ENCODE peak calls at places on chromosome 5, in four cellular contexts. V is vagina, Q is uterus, R is transverse colon. U is an unnamed sample.

GRCh38 chr5:36403601-36404311 is 102.1 kb upstream of the RANBP3L start:
- DNase-seq in V (no peak), Q (peak; percentile 67), R (no peak), U (no peak)

GRCh38 chr5:36982146-36982545 is 105.6 kb downstream of the NIPBL start:
- DNase-seq in V (no peak), Q (no peak), R (no peak), U (no peak)

GRCh38 chr5:17113174-17113941 is 104.1 kb upstream of the BASP1 start:
- DNase-seq in V (no peak), Q (no peak), R (no peak), U (no peak)

GRCh38 chr5:113273949-113274348 is 160.8 kb downstream of the TSSK1B start:
- DNase-seq in V (no peak), Q (no peak), R (no peak), U (no peak)

GRCh38 chr5:72325566-72326297 is 5.6 kb downstream of the PTCD2 start:
- DNase-seq in V (no peak), Q (no peak), R (no peak), U (no peak)

GRCh38 chr5:15074651-15075050 is 203.1 kb upstream of the ANKH start:
- DNase-seq in V (no peak), Q (no peak), R (no peak), U (no peak)

GRCh38 chr5:98940586-98940985 is 11.8 kb upstream of the CHD1 start:
- DNase-seq in V (no peak), Q (no peak), R (no peak), U (no peak)

GRCh38 chr5:91840412-91840811 is 457.3 kb upstream of the ARRDC3 start:
- DNase-seq in V (no peak), Q (no peak), R (no peak), U (no peak)

GRCh38 chr5:157659886-157660660 is 7.8 kb upstream of the SOX30 start:
- DNase-seq in V (no peak), Q (no peak), R (no peak), U (no peak)

GRCh38 chr5:67459233-67459632 is 262.6 kb upstream of the CD180 start:
- DNase-seq in V (no peak), Q (no peak), R (no peak), U (no peak)

GRCh38 chr5:37668524-37669047 is 171.3 kb downstream of the GDNF start:
- DNase-seq in V (no peak), Q (peak; percentile 40), R (peak; percentile 41), U (peak; percentile 67)

DNA sequence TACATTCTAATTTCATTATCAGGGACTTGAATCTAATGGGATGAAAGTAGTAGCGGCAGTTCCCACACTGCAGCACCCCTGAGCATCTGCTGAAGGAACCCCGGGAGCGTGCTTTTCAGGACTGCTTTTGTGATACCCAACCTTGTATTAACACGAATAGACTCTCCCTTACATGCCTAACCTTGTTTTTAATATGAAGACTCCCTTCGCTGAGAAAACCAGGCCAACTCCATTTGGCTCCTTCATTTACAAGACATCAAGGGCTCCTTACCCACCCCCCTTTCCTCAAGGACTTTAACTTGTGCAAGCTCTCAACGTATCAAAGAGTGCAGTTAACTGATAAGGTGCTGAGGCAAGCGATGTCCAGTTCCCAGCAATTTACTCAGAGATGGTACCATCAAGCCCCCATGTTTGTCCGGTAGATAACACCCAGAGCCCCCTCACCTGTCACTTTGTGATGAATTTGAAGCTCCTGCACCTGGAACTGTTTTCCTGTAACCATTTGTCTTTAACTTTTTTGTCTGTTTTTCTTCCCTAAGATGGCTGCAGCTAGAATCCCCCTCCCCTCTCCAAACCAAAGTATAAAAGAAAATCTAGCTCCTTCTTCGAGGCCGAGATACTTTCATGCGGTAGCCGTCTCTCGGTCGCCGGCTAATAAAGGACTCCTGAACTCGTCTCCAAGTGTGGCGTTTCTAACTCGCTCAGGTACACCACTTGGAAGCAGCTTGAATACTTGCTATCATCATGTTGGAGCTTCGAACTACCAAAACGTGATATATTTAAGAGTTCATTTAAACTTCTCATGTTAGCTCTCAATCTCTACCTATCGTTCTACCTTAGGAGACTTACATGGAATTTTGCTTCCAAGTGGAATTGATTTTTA is 10.7 kb downstream of the HNRNPH1 start:
- DNase-seq in V (no peak), Q (no peak), R (no peak), U (no peak)
- TF ChIP-seq POLR2A in V (no peak), Q (no peak), R (no peak), U (no peak)

GRCh38 chr5:179698935-179699639 is at the start of gene CANX:
- DNase-seq in V (no peak), Q (no peak), R (no peak), U (no peak)
- TF ChIP-seq POLR2A in V (peak; percentile 53), Q (peak; percentile 91), R (peak; percentile 87), U (peak; percentile 89)

GRCh38 chr5:142481410-142481809 is 156.6 kb upstream of the SPRY4 start:
- DNase-seq in V (no peak), Q (no peak), R (no peak), U (no peak)

GRCh38 chr5:142484821-142485387 is 160.1 kb upstream of the SPRY4 start:
- DNase-seq in V (no peak), Q (no peak), R (no peak), U (no peak)

GRCh38 chr5:142479854-142480253 is 155.0 kb upstream of the SPRY4 start:
- DNase-seq in V (no peak), Q (no peak), R (no peak), U (no peak)

GRCh38 chr5:142479150-142479549 is 154.3 kb upstream of the SPRY4 start:
- DNase-seq in V (no peak), Q (no peak), R (no peak), U (no peak)

DNA sequence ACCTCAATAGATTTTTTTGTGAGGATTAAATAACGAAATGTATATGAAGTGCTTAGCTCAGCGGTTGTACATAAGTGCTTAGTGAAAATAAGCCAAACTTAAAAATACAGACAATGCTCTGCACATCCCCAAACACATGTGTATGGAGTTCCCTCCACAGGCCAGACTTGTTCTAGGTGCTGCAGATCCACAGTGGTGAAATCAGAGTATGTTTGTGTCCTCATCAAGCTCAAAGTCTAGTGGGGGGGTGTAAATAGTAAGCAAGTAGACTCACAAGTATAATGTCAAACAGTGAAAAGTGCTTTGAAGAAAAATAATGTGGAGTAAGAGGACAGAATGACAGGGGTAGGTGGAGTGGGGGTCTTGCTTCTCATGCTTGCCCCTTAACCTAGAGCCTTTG is 157.4 kb upstream of the SPRY4 start:
- DNase-seq in V (no peak), Q (no peak), R (no peak), U (no peak)
- TF ChIP-seq POLR2A in V (no peak), Q (no peak), R (no peak), U (no peak)

GRCh38 chr5:138346889-138347288 is 5.6 kb upstream of the KDM3B start:
- DNase-seq in V (no peak), Q (no peak), R (no peak), U (no peak)
- TF ChIP-seq POLR2A in V (no peak), Q (no peak), R (no peak), U (no peak)